ENCODE peak calls at places on chromosomes 4 and X, in ten cellular contexts. V, Y, F, N, O, Z, S, J, M and I are unnamed samples.

GRCh38 chrX:7946960-7947359 is 19.7 kb upstream of the PNPLA4 start:
- DNase-seq in V (no peak), Y (no peak), F (no peak), N (no peak), O (no peak), Z (no peak), S (no peak), J (no peak), M (no peak), I (no peak)

GRCh38 chr4:95979961-95980876 is 140.3 kb downstream of the PDHA2 start:
- DNase-seq in V (no peak), Y (peak; percentile 29), F (no peak), N (no peak), O (no peak), Z (no peak), S (no peak), J (no peak), M (no peak), I (no peak)

GRCh38 chr4:67581208-67581857 is 22.8 kb downstream of the STAP1 start:
- DNase-seq in V (no peak), Y (no peak), F (no peak), N (no peak), O (no peak), Z (no peak), S (no peak), J (no peak), M (no peak), I (no peak)

GRCh38 chr4:168794881-168795280 is 215.2 kb downstream of the CBR4 start:
- DNase-seq in V (no peak), Y (no peak), F (peak; percentile 66), N (no peak), O (no peak), Z (no peak), S (no peak), J (no peak), M (no peak), I (no peak)

GRCh38 chr4:112765317-112765989 is 128.5 kb downstream of the LARP7 start:
- DNase-seq in V (no peak), Y (no peak), F (peak; percentile 32), N (no peak), O (peak; percentile 27), Z (peak; percentile 36), S (peak; percentile 50), J (peak; percentile 12), M (no peak), I (peak; percentile 17)

GRCh38 chrX:9765737-9766098 is at the start of gene GPR143:
- DNase-seq in V (no peak), Y (no peak), F (no peak), N (no peak), O (no peak), Z (no peak), S (no peak), J (no peak), M (no peak), I (no peak)

GRCh38 chr4:163693776-163694175 is 199.3 kb downstream of the TMA16 start:
- DNase-seq in V (no peak), Y (no peak), F (peak; percentile 72), N (no peak), O (peak; percentile 80), Z (no peak), S (no peak), J (peak; percentile 65), M (no peak), I (no peak)

GRCh38 chr4:2598661-2599654 is 62.5 kb downstream of the FAM193A start:
- DNase-seq in V (no peak), Y (no peak), F (peak; percentile 67), N (no peak), O (peak; percentile 9), Z (peak; percentile 15), S (peak; percentile 82), J (peak; percentile 22), M (peak; percentile 82), I (no peak)

GRCh38 chrX:133921764-133922389 is 63.5 kb downstream of the GPC3 start:
- DNase-seq in V (no peak), Y (peak; percentile 14), F (peak; percentile 34), N (no peak), O (peak; percentile 41), Z (peak; percentile 26), S (peak; percentile 30), J (no peak), M (no peak), I (peak; percentile 1)

GRCh38 chr4:83252782-83253405 is 31.7 kb downstream of the COQ2 start:
- DNase-seq in V (no peak), Y (no peak), F (peak; percentile 92), N (no peak), O (peak; percentile 66), Z (peak; percentile 86), S (peak; percentile 87), J (peak; percentile 59), M (peak; percentile 83), I (peak; percentile 38)

GRCh38 chrX:118726887-118727685 is at the start of gene IL13RA1:
- DNase-seq in V (peak; percentile 88), Y (peak; percentile 76), F (peak; percentile 90), N (peak; percentile 75), O (peak; percentile 67), Z (peak; percentile 90), S (peak; percentile 81), J (peak; percentile 90), M (peak; percentile 89), I (peak; percentile 65)

GRCh38 chrX:21657318-21658151 is 595 bp downstream of the KLHL34 start:
- DNase-seq in V (peak; percentile 43), Y (no peak), F (no peak), N (no peak), O (no peak), Z (no peak), S (no peak), J (no peak), M (peak; percentile 71), I (no peak)

GRCh38 chr4:129043523-129043922 is 49.8 kb downstream of the SCLT1 start:
- DNase-seq in V (no peak), Y (no peak), F (peak; percentile 68), N (no peak), O (peak; percentile 37), Z (peak; percentile 61), S (peak; percentile 23), J (peak; percentile 29), M (no peak), I (peak; percentile 42)
- TF ChIP-seq CTCF in V (no peak), Y (peak; percentile 30), F (peak; percentile 67), N (no peak), O (peak; percentile 23), Z (peak; percentile 35), S (no peak), J (peak; percentile 36), M (no peak), I (peak; percentile 18)

DNA sequence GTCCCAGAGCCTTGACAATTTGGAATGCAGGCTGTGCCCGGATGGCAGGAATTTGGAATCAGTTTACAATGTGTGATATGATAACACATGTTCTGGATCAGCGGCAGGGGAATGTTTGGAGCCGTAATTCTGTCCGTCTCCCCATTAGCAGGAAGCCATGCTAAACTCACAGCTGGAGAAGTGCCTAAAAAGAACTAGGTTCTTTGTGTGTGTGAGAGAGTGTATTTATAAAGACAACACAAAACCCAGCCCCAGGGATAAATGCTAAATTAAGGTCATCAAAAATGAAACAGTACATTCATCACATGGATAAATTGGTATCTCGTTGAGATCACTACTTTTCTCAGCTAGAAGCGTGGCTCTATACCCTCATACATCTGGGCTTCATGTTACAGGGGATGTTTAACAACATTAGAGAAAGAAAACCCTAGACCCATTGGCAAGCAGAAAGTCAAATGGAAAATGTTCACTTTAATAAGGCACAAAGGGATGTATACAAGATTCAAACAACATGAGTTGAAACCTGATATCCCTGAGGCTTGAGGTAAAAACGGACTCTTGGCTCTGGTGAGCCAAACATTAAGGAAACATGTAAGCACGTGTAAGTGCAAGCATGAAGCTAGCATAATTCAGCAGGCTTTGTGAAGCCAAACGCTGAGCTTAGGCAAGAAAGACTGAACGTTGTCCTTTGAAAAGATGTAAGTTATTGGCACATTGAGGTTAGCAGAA is 18.0 kb upstream of the TMEM131L start:
- DNase-seq in V (no peak), Y (no peak), F (peak; percentile 82), N (no peak), O (peak; percentile 28), Z (peak; percentile 54), S (no peak), J (peak; percentile 36), M (no peak), I (peak; percentile 34)
- H3K4me3 ChIP-seq in V (peak overlapping the region; percentile 13), Y (peak overlapping the region; percentile 35), F (peak overlapping the region; percentile 43), N (no peak overlapping the region), O (no peak overlapping the region), Z (peak overlapping the region; percentile 12), S (no peak overlapping the region), J (no peak overlapping the region), M (no peak overlapping the region), I (no peak overlapping the region)

GRCh38 chrX:47632664-47633063 is 2.9 kb upstream of the CFP start:
- DNase-seq in V (no peak), Y (no peak), F (no peak), N (no peak), O (no peak), Z (no peak), S (no peak), J (no peak), M (no peak), I (no peak)

GRCh38 chrX:47634871-47635575 is 5.3 kb upstream of the CFP start:
- DNase-seq in V (no peak), Y (no peak), F (no peak), N (no peak), O (no peak), Z (no peak), S (no peak), J (no peak), M (no peak), I (no peak)

GRCh38 chrX:47638816-47639215 is 9.1 kb upstream of the CFP start:
- DNase-seq in V (no peak), Y (no peak), F (no peak), N (no peak), O (no peak), Z (no peak), S (no peak), J (no peak), M (no peak), I (no peak)

GRCh38 chrX:47633671-47634590 is 4.2 kb upstream of the CFP start:
- DNase-seq in V (no peak), Y (no peak), F (no peak), N (no peak), O (peak; percentile 61), Z (no peak), S (peak; percentile 69), J (no peak), M (no peak), I (no peak)

DNA sequence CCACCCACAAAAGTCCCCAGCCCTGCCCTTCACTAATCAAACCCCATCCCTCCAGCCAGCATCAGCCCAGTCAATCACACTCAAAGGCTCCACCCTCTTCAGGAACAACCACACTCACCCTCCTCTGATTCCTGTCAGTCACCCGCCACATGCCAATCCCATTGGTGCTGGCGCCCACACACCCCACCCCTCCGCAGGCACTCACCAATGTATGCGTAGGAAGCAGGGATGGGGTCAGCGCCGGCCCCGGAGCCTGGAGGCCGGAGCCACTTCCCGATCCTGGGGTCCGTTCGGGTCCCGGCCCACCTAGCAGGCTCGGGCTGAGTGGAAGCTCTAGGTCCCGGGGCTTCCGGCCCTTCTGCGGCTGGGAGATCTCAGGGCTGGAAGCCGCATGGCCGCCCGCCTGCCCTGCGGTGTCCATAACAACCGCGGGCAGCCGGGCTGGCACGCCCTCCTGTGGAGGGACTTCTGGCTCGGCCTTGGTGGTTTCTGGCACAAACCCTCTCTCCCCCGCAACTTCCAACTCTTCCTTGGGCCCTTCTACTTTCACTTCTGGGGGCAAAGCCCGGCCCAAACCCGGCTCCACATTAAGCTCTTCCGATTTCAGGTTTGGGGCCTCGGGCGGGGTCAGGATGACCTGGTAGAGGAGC is 7.9 kb upstream of the CFP start:
- DNase-seq in V (no peak), Y (peak; percentile 25), F (no peak), N (no peak), O (no peak), Z (no peak), S (no peak), J (peak; percentile 54), M (peak; percentile 86), I (no peak)
- TF ChIP-seq CTCF in V (no peak), Y (no peak), F (no peak), N (no peak), O (no peak), Z (no peak), S (no peak), J (peak; percentile 26), M (peak; percentile 44), I (no peak)

GRCh38 chrX:645024-645376 is 14.4 kb downstream of the SHOX start:
- DNase-seq in V (no peak), Y (no peak), F (no peak), N (no peak), O (no peak), Z (no peak), S (no peak), J (no peak), M (no peak), I (no peak)
- H3K4me3 ChIP-seq in V (no peak overlapping the region), Y (no peak overlapping the region), F (no peak overlapping the region), N (no peak overlapping the region), O (no peak overlapping the region), Z (no peak overlapping the region), S (no peak overlapping the region), J (no peak overlapping the region), M (no peak overlapping the region), I (no peak overlapping the region)